ENCODE peak calls at places on chromosomes 5 and 9, in five cellular contexts. One of them, this sample, is unnamed.
A peak's percentile ranks its signal among the peaks of the same experiment; 100 is the strongest.

GRCh38 chr5:72485366-72486052 is 21.7 kb downstream of the ZNF366 start:
- DNase-seq in CD8-positive, alpha-beta T cell: no peak
- DNase-seq in left ventricle myocardium inferior: no peak
- DNase-seq in pancreas: no peak
- DNase-seq in PC-3: no peak
- DNase-seq in this sample: peak; percentile 87

GRCh38 chr9:136978865-136979544 is 1.7 kb downstream of the PTGDS start:
- DNase-seq in pancreas: no peak
- DNase-seq in PC-3: no peak
- DNase-seq in left ventricle myocardium inferior: no peak
- DNase-seq in CD8-positive, alpha-beta T cell: no peak
- DNase-seq in this sample: no peak

GRCh38 chr9:116156621-116157314 is 3.2 kb downstream of the PAPPA start:
- DNase-seq in pancreas: peak; percentile 54
- DNase-seq in PC-3: peak; percentile 71
- DNase-seq in CD8-positive, alpha-beta T cell: no peak
- DNase-seq in left ventricle myocardium inferior: peak; percentile 76
- DNase-seq in this sample: no peak

GRCh38 chr9:16290169-16290568 is 580.3 kb downstream of the BNC2 start:
- DNase-seq in left ventricle myocardium inferior: no peak
- DNase-seq in PC-3: no peak
- DNase-seq in pancreas: no peak
- DNase-seq in CD8-positive, alpha-beta T cell: no peak
- DNase-seq in this sample: no peak

GRCh38 chr5:177431317-177432142 is 5.1 kb downstream of the GRK6 start:
- DNase-seq in PC-3: no peak
- DNase-seq in CD8-positive, alpha-beta T cell: peak; percentile 66
- DNase-seq in left ventricle myocardium inferior: peak; percentile 36
- DNase-seq in pancreas: peak; percentile 72
- DNase-seq in this sample: no peak

GRCh38 chr5:141636413-141637265 is at the start of the genes HDAC3 and RELL2:
- DNase-seq in left ventricle myocardium inferior: peak; percentile 95
- DNase-seq in pancreas: peak; percentile 98
- DNase-seq in PC-3: peak; percentile 89
- DNase-seq in CD8-positive, alpha-beta T cell: peak; percentile 97
- DNase-seq in this sample: peak; percentile 90

GRCh38 chr5:96142786-96143434 is 181.3 kb upstream of the ELL2 start:
- DNase-seq in left ventricle myocardium inferior: no peak
- DNase-seq in PC-3: peak; percentile 28
- DNase-seq in pancreas: no peak
- DNase-seq in CD8-positive, alpha-beta T cell: no peak
- DNase-seq in this sample: no peak

GRCh38 chr5:157366741-157367684 is 93.0 kb upstream of the NIPAL4 start:
- DNase-seq in CD8-positive, alpha-beta T cell: no peak
- DNase-seq in pancreas: no peak
- DNase-seq in left ventricle myocardium inferior: no peak
- DNase-seq in PC-3: peak; percentile 86
- DNase-seq in this sample: no peak

GRCh38 chr9:115642285-115642684 is 511.3 kb upstream of the PAPPA start:
- DNase-seq in left ventricle myocardium inferior: no peak
- DNase-seq in pancreas: no peak
- DNase-seq in CD8-positive, alpha-beta T cell: no peak
- DNase-seq in PC-3: no peak
- DNase-seq in this sample: no peak

GRCh38 chr9:92295827-92296258 is 2.3 kb upstream of the IARS1 start:
- DNase-seq in pancreas: no peak
- DNase-seq in CD8-positive, alpha-beta T cell: no peak
- DNase-seq in left ventricle myocardium inferior: no peak
- DNase-seq in PC-3: peak; percentile 8
- DNase-seq in this sample: no peak

DNA sequence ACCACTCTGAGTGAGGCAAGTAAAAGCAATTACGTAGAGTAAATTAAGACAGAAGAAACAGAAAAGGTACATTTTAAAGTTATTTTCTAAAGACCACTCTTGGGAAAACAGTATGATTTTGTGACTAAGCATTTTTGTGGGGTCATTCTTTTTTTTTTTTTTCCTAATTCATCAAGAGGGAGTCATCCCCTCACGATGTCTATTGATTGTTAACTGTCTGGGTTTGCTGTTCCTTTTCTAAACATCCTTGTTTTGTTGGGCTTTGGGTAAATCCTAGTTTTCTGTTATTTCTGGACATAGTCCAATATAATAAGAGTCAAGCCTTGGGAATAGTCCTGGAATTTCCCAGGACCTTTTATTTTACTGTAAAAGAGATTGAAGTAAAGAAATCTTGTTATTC is 63.8 kb downstream of the ANKRD55 start:
- DNase-seq in PC-3: no peak
- DNase-seq in CD8-positive, alpha-beta T cell: no peak
- DNase-seq in left ventricle myocardium inferior: no peak
- DNase-seq in pancreas: no peak
- DNase-seq in this sample: no peak
- H3K4me1 ChIP-seq in PC-3: no peaks in the 10 kb centered on the region
- H3K4me1 ChIP-seq in CD8-positive, alpha-beta T cell: no peaks in the 10 kb centered on the region
- H3K4me1 ChIP-seq in left ventricle myocardium inferior: peaks cover 28% of the 10 kb centered on the region
- H3K4me1 ChIP-seq in pancreas: peaks cover 4% of the 10 kb centered on the region
- H3K4me1 ChIP-seq in this sample: no peaks in the 10 kb centered on the region

GRCh38 chr9:21836437-21837161 is 34.2 kb downstream of the MTAP start:
- DNase-seq in left ventricle myocardium inferior: no peak
- DNase-seq in CD8-positive, alpha-beta T cell: no peak
- DNase-seq in PC-3: peak; percentile 97
- DNase-seq in pancreas: no peak
- DNase-seq in this sample: no peak

GRCh38 chr9:21835111-21835510 is 32.7 kb downstream of the MTAP start:
- DNase-seq in pancreas: no peak
- DNase-seq in CD8-positive, alpha-beta T cell: no peak
- DNase-seq in left ventricle myocardium inferior: no peak
- DNase-seq in PC-3: no peak
- DNase-seq in this sample: no peak

GRCh38 chr9:21837501-21837900 is 35.1 kb downstream of the MTAP start:
- DNase-seq in left ventricle myocardium inferior: no peak
- DNase-seq in PC-3: peak; percentile 55
- DNase-seq in pancreas: no peak
- DNase-seq in CD8-positive, alpha-beta T cell: no peak
- DNase-seq in this sample: no peak

GRCh38 chr9:21841133-21841532 is 38.7 kb downstream of the MTAP start:
- DNase-seq in PC-3: no peak
- DNase-seq in pancreas: no peak
- DNase-seq in CD8-positive, alpha-beta T cell: no peak
- DNase-seq in left ventricle myocardium inferior: no peak
- DNase-seq in this sample: no peak

GRCh38 chr9:21840647-21841046 is 38.2 kb downstream of the MTAP start:
- DNase-seq in left ventricle myocardium inferior: no peak
- DNase-seq in PC-3: no peak
- DNase-seq in pancreas: no peak
- DNase-seq in CD8-positive, alpha-beta T cell: no peak
- DNase-seq in this sample: no peak
- H3K9me3 ChIP-seq in left ventricle myocardium inferior: peaks cover 13% of the 10 kb centered on the region
- H3K9me3 ChIP-seq in PC-3: no peaks in the 10 kb centered on the region
- H3K9me3 ChIP-seq in pancreas: no peaks in the 10 kb centered on the region
- H3K9me3 ChIP-seq in CD8-positive, alpha-beta T cell: no peaks in the 10 kb centered on the region
- H3K9me3 ChIP-seq in this sample: no peaks in the 10 kb centered on the region

GRCh38 chr9:19457694-19458009 is 48.8 kb downstream of the ACER2 start:
- DNase-seq in left ventricle myocardium inferior: no peak
- DNase-seq in CD8-positive, alpha-beta T cell: no peak
- DNase-seq in pancreas: no peak
- DNase-seq in PC-3: no peak
- DNase-seq in this sample: no peak
- H3K4me3 ChIP-seq in left ventricle myocardium inferior: peak overlapping the region; percentile 41
- H3K4me3 ChIP-seq in CD8-positive, alpha-beta T cell: no peak overlapping the region
- H3K4me3 ChIP-seq in pancreas: no peak overlapping the region
- H3K4me3 ChIP-seq in PC-3: peak overlapping the region; percentile 50
- H3K4me3 ChIP-seq in this sample: no peak overlapping the region

GRCh38 chr5:150502106-150502505 is 5.8 kb upstream of the NDST1 start:
- DNase-seq in PC-3: no peak
- DNase-seq in left ventricle myocardium inferior: no peak
- DNase-seq in CD8-positive, alpha-beta T cell: no peak
- DNase-seq in pancreas: no peak
- DNase-seq in this sample: no peak
- H3K4me1 ChIP-seq in PC-3: peaks cover 22% of the 10 kb centered on the region
- H3K4me1 ChIP-seq in left ventricle myocardium inferior: peaks cover 100% of the 10 kb centered on the region
- H3K4me1 ChIP-seq in CD8-positive, alpha-beta T cell: no peaks in the 10 kb centered on the region
- H3K4me1 ChIP-seq in pancreas: peaks cover 59% of the 10 kb centered on the region
- H3K4me1 ChIP-seq in this sample: peaks cover 80% of the 10 kb centered on the region

GRCh38 chr5:25688156-25688555 is 1043.4 kb upstream of the CDH10 start:
- DNase-seq in pancreas: no peak
- DNase-seq in PC-3: no peak
- DNase-seq in CD8-positive, alpha-beta T cell: no peak
- DNase-seq in left ventricle myocardium inferior: no peak
- DNase-seq in this sample: no peak
- H3K9me3 ChIP-seq in pancreas: no peaks in the 10 kb centered on the region
- H3K9me3 ChIP-seq in PC-3: no peaks in the 10 kb centered on the region
- H3K9me3 ChIP-seq in CD8-positive, alpha-beta T cell: no peaks in the 10 kb centered on the region
- H3K9me3 ChIP-seq in left ventricle myocardium inferior: peaks cover 13% of the 10 kb centered on the region
- H3K9me3 ChIP-seq in this sample: peaks cover 4% of the 10 kb centered on the region

This sample was measured in breast epithelium.